ENCODE peak calls at places on chromosomes 3 and 15, in four cellular contexts. V, T, R and S are unnamed samples.

GRCh38 chr3:30161370-30161769 is 445.0 kb upstream of the TGFBR2 start:
- DNase-seq in V (no peak), T (no peak), R (no peak), S (peak; percentile 28)

GRCh38 chr3:15427981-15428380 is 583 bp downstream of the EAF1 start:
- DNase-seq in V (no peak), T (no peak), R (no peak), S (no peak)

GRCh38 chr3:157129782-157130137 is 30.2 kb downstream of the CCNL1 start:
- DNase-seq in V (no peak), T (peak; percentile 91), R (no peak), S (no peak)

GRCh38 chr3:131645638-131646037 is 142.9 kb upstream of the MRPL3 start:
- DNase-seq in V (no peak), T (no peak), R (no peak), S (no peak)

GRCh38 chr3:118846176-118846575 is 188.5 kb downstream of the IGSF11 start:
- DNase-seq in V (no peak), T (no peak), R (no peak), S (no peak)

GRCh38 chr15:77013786-77014136 is 18.8 kb downstream of the PSTPIP1 start:
- DNase-seq in V (no peak), T (no peak), R (peak; percentile 82), S (no peak)

GRCh38 chr15:69762373-69763148 is 309.9 kb downstream of the RPLP1 start:
- DNase-seq in V (no peak), T (no peak), R (no peak), S (no peak)

GRCh38 chr3:10224794-10225660 is 23.2 kb upstream of the TATDN2 start:
- DNase-seq in V (peak; percentile 53), T (peak; percentile 83), R (peak; percentile 39), S (peak; percentile 45)

GRCh38 chr3:14424711-14425573 is 22.5 kb downstream of the SLC6A6 start:
- DNase-seq in V (peak; percentile 13), T (peak; percentile 32), R (peak; percentile 20), S (no peak)

GRCh38 chr3:71064976-71065763 is 518.4 kb downstream of the FOXP1 start:
- DNase-seq in V (peak; percentile 74), T (peak; percentile 47), R (peak; percentile 37), S (no peak)

GRCh38 chr3:161744366-161744765 is 247.8 kb downstream of the OTOL1 start:
- DNase-seq in V (no peak), T (no peak), R (no peak), S (no peak)

GRCh38 chr3:194177156-194177555 is 41.2 kb downstream of the HES1 start:
- DNase-seq in V (no peak), T (no peak), R (no peak), S (no peak)

GRCh38 chr3:113097821-113098516 is 107.2 kb downstream of the GTPBP8 start:
- DNase-seq in V (no peak), T (peak; percentile 99), R (no peak), S (no peak)

GRCh38 chr15:26235148-26235769 is 372.1 kb upstream of the ATP10A start:
- DNase-seq in V (no peak), T (no peak), R (no peak), S (no peak)

GRCh38 chr3:155018621-155019330 is 61.3 kb upstream of the MME start:
- DNase-seq in V (no peak), T (peak; percentile 72), R (no peak), S (no peak)

GRCh38 chr15:93210995-93211394 is 122.0 kb upstream of the RGMA start:
- DNase-seq in V (no peak), T (peak; percentile 56), R (no peak), S (no peak)

GRCh38 chr15:92163641-92164040 is 230.0 kb upstream of the ST8SIA2 start:
- DNase-seq in V (no peak), T (no peak), R (no peak), S (no peak)

GRCh38 chr15:56428821-56429458 is 36.0 kb downstream of the MNS1 start:
- DNase-seq in V (no peak), T (peak; percentile 19), R (no peak), S (peak; percentile 17)

GRCh38 chr15:49101536-49101935 is 53.9 kb downstream of the COPS2 start:
- DNase-seq in V (no peak), T (peak; percentile 4), R (no peak), S (no peak)

GRCh38 chr3:106328224-106328623 is 459.4 kb upstream of the CBLB start:
- DNase-seq in V (no peak), T (no peak), R (no peak), S (no peak)

GRCh38 chr3:42694366-42694765 is 8.2 kb downstream of the HHATL start:
- DNase-seq in V (no peak), T (no peak), R (no peak), S (no peak)

GRCh38 chr15:44015555-44015954 is 179.5 kb downstream of the FRMD5 start:
- DNase-seq in V (no peak), T (no peak), R (no peak), S (no peak)

GRCh38 chr15:55007561-55007960 is 189.2 kb downstream of the RSL24D1 start:
- DNase-seq in V (no peak), T (peak; percentile 30), R (no peak), S (no peak)

GRCh38 chr3:10238330-10238995 is 9.8 kb upstream of the TATDN2 start:
- DNase-seq in V (no peak), T (no peak), R (peak; percentile 18), S (no peak)

GRCh38 chr3:13483286-13483685 is 3.2 kb downstream of the HDAC11 start:
- DNase-seq in V (no peak), T (no peak), R (no peak), S (no peak)

GRCh38 chr15:69718916-69719315 is 266.3 kb downstream of the RPLP1 start:
- DNase-seq in V (no peak), T (no peak), R (no peak), S (no peak)

GRCh38 chr3:48413086-48413485 is 16.8 kb downstream of the PLXNB1 start:
- DNase-seq in V (peak; percentile 4), T (no peak), R (no peak), S (no peak)

GRCh38 chr15:90396321-90396720 is 8.3 kb downstream of the IQGAP1 start:
- DNase-seq in V (no peak), T (no peak), R (no peak), S (no peak)

GRCh38 chr3:56758539-56758981 is 43.2 kb downstream of the ARHGEF3 start:
- DNase-seq in V (no peak), T (peak; percentile 74), R (no peak), S (no peak)

GRCh38 chr3:46427929-46428833 is 21.1 kb downstream of the CCRL2 start:
- DNase-seq in V (no peak), T (no peak), R (no peak), S (no peak)

GRCh38 chr15:66617137-66618090 is 51.6 kb upstream of the LCTL start:
- DNase-seq in V (peak; percentile 78), T (peak; percentile 92), R (no peak), S (no peak)

GRCh38 chr3:27721717-27722564 is at the start of gene EOMES:
- DNase-seq in V (peak; percentile 49), T (peak; percentile 69), R (peak; percentile 56), S (no peak)

GRCh38 chr15:68217341-68217740 is 12.2 kb downstream of the CLN6 start:
- DNase-seq in V (no peak), T (no peak), R (no peak), S (no peak)

GRCh38 chr15:85318048-85318731 is 62.2 kb upstream of the AKAP13 start:
- DNase-seq in V (no peak), T (peak; percentile 99), R (no peak), S (no peak)

GRCh38 chr15:43901485-43901884 is 74.7 kb downstream of the WDR76 start:
- DNase-seq in V (no peak), T (no peak), R (no peak), S (no peak)

GRCh38 chr15:39320886-39321285 is 260.0 kb upstream of the THBS1 start:
- DNase-seq in V (no peak), T (no peak), R (no peak), S (no peak)

GRCh38 chr3:27200721-27201434 is 168.3 kb downstream of the NEK10 start:
- DNase-seq in V (no peak), T (no peak), R (no peak), S (peak; percentile 70)

GRCh38 chr15:45231061-45231576 is 20.9 kb upstream of the SLC28A2 start:
- DNase-seq in V (no peak), T (no peak), R (no peak), S (no peak)